ENCODE peak calls at places on chromosomes 13 and 19, in eight cellular contexts. R is activated naive CD4-positive, alpha-beta T cell treated with anti-CD3 and anti-CD28 coated beads for 36 hours; H is fibroblast of mammary gland; X is tibial nerve; M is fibroblast of lung; A is NCI-H2171 treated with DMSO at 0.1 percent for 48 hours; O is CD4-positive, alpha-beta memory T cell; B is stimulated activated CD8-positive, alpha-beta memory T cell treated with anti-CD3 and anti-CD28 coated beads, Interleukin-15, amount 100 ng/mL, for 1 hour. T is an unnamed sample.

GRCh38 chr19:14695471-14695870 is 5.6 kb downstream of the ZNF333 start:
- DNase-seq in R (no peak), H (no peak), X (no peak), M (no peak), A (no peak), O (no peak), B (no peak), T (no peak)

GRCh38 chr13:35860661-35861060 is 270.5 kb downstream of the DCLK1 start:
- DNase-seq in R (no peak), H (no peak), X (no peak), M (no peak), A (no peak), O (no peak), B (no peak), T (no peak)

GRCh38 chr19:38939957-38940356 is 9.2 kb downstream of the MRPS12 start:
- DNase-seq in R (no peak), H (no peak), X (no peak), M (no peak), A (no peak), O (no peak), B (no peak), T (no peak)

GRCh38 chr19:48190288-48191284 is 20.1 kb downstream of the ZSWIM9 start:
- DNase-seq in R (peak), H (peak), X (no peak), M (peak), A (peak), O (peak), B (peak), T (peak)

GRCh38 chr13:51168623-51169022 is 53.6 kb upstream of the FAM124A start:
- DNase-seq in R (no peak), H (no peak), X (no peak), M (no peak), A (no peak), O (no peak), B (no peak), T (no peak)

GRCh38 chr13:33026489-33027152 is 10.4 kb downstream of the KL start:
- DNase-seq in R (no peak), H (no peak), X (no peak), M (no peak), A (no peak), O (no peak), B (no peak), T (no peak)

GRCh38 chr13:112648101-112648500 is 41.7 kb upstream of the ATP11A start:
- DNase-seq in R (no peak), H (no peak), X (no peak), M (no peak), A (no peak), O (no peak), B (no peak), T (no peak)

GRCh38 chr13:30345426-30346100 is 38.2 kb upstream of the KATNAL1 start:
- DNase-seq in R (no peak), H (no peak), X (no peak), M (no peak), A (no peak), O (no peak), B (no peak), T (no peak)

GRCh38 chr13:97659602-97660001 is 225.6 kb downstream of the RAP2A start:
- DNase-seq in R (peak), H (peak), X (no peak), M (peak), A (no peak), O (no peak), B (no peak), T (no peak)

GRCh38 chr13:79946556-79946955 is 394.4 kb downstream of the SPRY2 start:
- DNase-seq in R (no peak), H (no peak), X (no peak), M (no peak), A (no peak), O (no peak), B (no peak), T (no peak)

GRCh38 chr19:45613926-45614725 is 12.1 kb upstream of the GPR4 start:
- DNase-seq in R (peak), H (peak), X (no peak), M (peak), A (no peak), O (no peak), B (no peak), T (no peak)

GRCh38 chr13:45339399-45339798 is 1.6 kb downstream of the TPT1 start:
- DNase-seq in R (no peak), H (no peak), X (no peak), M (no peak), A (no peak), O (no peak), B (no peak), T (no peak)

GRCh38 chr19:46764817-46765291 is 18.6 kb upstream of the STRN4 start:
- DNase-seq in R (no peak), H (no peak), X (no peak), M (no peak), A (no peak), O (no peak), B (no peak), T (no peak)

GRCh38 chr13:113647351-113648217 is 10.4 kb downstream of the ATP4B start:
- DNase-seq in R (peak), H (peak), X (peak), M (peak), A (peak), O (no peak), B (no peak), T (no peak)

GRCh38 chr19:28426902-28427232 is 786.1 kb downstream of the UQCRFS1 start:
- DNase-seq in R (no peak), H (peak), X (no peak), M (peak), A (no peak), O (no peak), B (no peak), T (no peak)

T was measured in Karpas-422.